ENCODE peak calls at places on chromosomes 3 and 15, in four cellular contexts. T is spleen, Y is cardiac muscle cell, K is ovary. Z is an unnamed sample.
A peak's percentile ranks its signal among the peaks of the same experiment; 100 is the strongest.

GRCh38 chr15:57122080-57122845 is 203.8 kb downstream of the TCF12 start:
- DNase-seq in T (no peak), Y (no peak), K (no peak), Z (no peak)

GRCh38 chr3:179791793-179792192 is 139.0 kb downstream of the USP13 start:
- DNase-seq in T (no peak), Y (no peak), K (no peak), Z (no peak)

GRCh38 chr3:127846576-127846975 is 24.3 kb upstream of the MGLL start:
- DNase-seq in T (no peak), Y (no peak), K (no peak), Z (no peak)

GRCh38 chr15:98000249-98001203 is 40.0 kb downstream of the ARRDC4 start:
- DNase-seq in T (no peak), Y (no peak), K (no peak), Z (no peak)

GRCh38 chr15:63506537-63507035 is 2.2 kb downstream of the USP3 start:
- DNase-seq in T (no peak), Y (no peak), K (no peak), Z (no peak)

GRCh38 chr3:41199866-41200668 is 762 bp downstream of the CTNNB1 start:
- DNase-seq in T (no peak), Y (peak; percentile 38), K (peak; percentile 45), Z (peak; percentile 48)

GRCh38 chr3:90184861-90185260 is 1077.4 kb downstream of the EPHA3 start:
- DNase-seq in T (no peak), Y (peak; percentile 61), K (no peak), Z (no peak)

GRCh38 chr15:96122077-96123027 is 208.1 kb upstream of the NR2F2 start:
- DNase-seq in T (no peak), Y (no peak), K (no peak), Z (no peak)

GRCh38 chr15:59541750-59542149 is 69.8 kb upstream of the GCNT3 start:
- DNase-seq in T (no peak), Y (no peak), K (no peak), Z (no peak)

GRCh38 chr3:105555206-105555605 is 188.5 kb downstream of the ALCAM start:
- DNase-seq in T (no peak), Y (no peak), K (no peak), Z (no peak)

GRCh38 chr15:90435652-90436337 is 47.8 kb downstream of the IQGAP1 start:
- DNase-seq in T (no peak), Y (no peak), K (no peak), Z (no peak)
- H3K27ac ChIP-seq in T (no peak overlapping the region), Y (no peak overlapping the region), K (no peak overlapping the region), Z (no peak overlapping the region)

GRCh38 chr3:52217409-52217805 is 8.0 kb downstream of the TLR9 start:
- DNase-seq in T (peak; percentile 38), Y (no peak), K (no peak), Z (no peak)
- H3K4me1 ChIP-seq in T (peaks cover 63% of the 10 kb centered on the region), Y (peaks cover 5% of the 10 kb centered on the region), K (peaks cover 15% of the 10 kb centered on the region), Z (peaks cover 20% of the 10 kb centered on the region)

GRCh38 chr3:100024520-100025303 is 89.6 kb downstream of the FILIP1L start:
- DNase-seq in T (no peak), Y (peak; percentile 49), K (peak; percentile 33), Z (no peak)
- H3K27ac ChIP-seq in T (no peak overlapping the region), Y (no peak overlapping the region), K (no peak overlapping the region), Z (no peak overlapping the region)

DNA sequence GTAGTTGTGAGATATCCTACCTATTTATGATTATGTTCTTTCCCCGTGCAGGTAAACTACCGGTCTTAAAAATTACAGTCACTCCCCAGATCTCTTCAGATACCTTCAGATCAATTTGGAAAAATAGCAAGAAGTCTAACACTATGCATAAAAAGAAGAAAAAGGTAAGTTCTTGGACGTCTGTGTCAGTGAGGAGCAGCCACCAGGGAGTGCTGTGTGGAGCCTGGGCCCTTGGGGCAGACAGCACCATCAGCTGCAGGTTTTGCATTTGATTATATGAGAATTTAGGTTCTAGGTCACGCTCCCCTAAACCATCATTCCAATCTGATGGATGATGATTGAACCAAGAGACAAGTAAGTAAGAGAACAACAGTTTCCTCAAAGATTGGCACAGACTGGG is 8.9 kb upstream of the RNF7 start:
- DNase-seq in T (no peak), Y (no peak), K (no peak), Z (no peak)
- H3K4me1 ChIP-seq in T (no peaks in the 10 kb centered on the region), Y (no peaks in the 10 kb centered on the region), K (no peaks in the 10 kb centered on the region), Z (no peaks in the 10 kb centered on the region)

GRCh38 chr3:86987421-86987715 is 3.6 kb downstream of the VGLL3 start:
- DNase-seq in T (no peak), Y (no peak), K (no peak), Z (no peak)
- H3K27ac ChIP-seq in T (no peak overlapping the region), Y (no peak overlapping the region), K (no peak overlapping the region), Z (peak overlapping the region; percentile 37)

Z was measured in SJCRH30.